ENCODE peak calls at places on chromosome 16, in four cellular contexts. T is globus pallidus; P is CD4-positive, CD25-positive, alpha-beta regulatory T cell; F is kidney epithelial cell. M is an unnamed sample.

GRCh38 chr16:22284637-22285515 is 12.3 kb upstream of the POLR3E start:
- DNase-seq in T (no peak), P (no peak), F (no peak), M (no peak)

GRCh38 chr16:82082543-82083244 is 47.6 kb downstream of the HSD17B2 start:
- DNase-seq in T (no peak), P (no peak), F (peak), M (no peak)

GRCh38 chr16:16000685-16001084 is 51.3 kb downstream of the ABCC1 start:
- DNase-seq in T (no peak), P (no peak), F (no peak), M (no peak)

GRCh38 chr16:83215417-83216001 is 588.7 kb downstream of the CDH13 start:
- DNase-seq in T (no peak), P (no peak), F (no peak), M (no peak)

GRCh38 chr16:9012848-9013507 is 49.3 kb upstream of the USP7 start:
- DNase-seq in T (no peak), P (no peak), F (no peak), M (no peak)

GRCh38 chr16:27973678-27974077 is 89.8 kb downstream of the GSG1L start:
- DNase-seq in T (no peak), P (no peak), F (no peak), M (no peak)

GRCh38 chr16:57132470-57132869 is 40.1 kb downstream of the CPNE2 start:
- DNase-seq in T (no peak), P (no peak), F (no peak), M (no peak)

GRCh38 chr16:50315346-50315997 is 49.1 kb downstream of the ADCY7 start:
- DNase-seq in T (no peak), P (no peak), F (no peak), M (peak)

GRCh38 chr16:85028638-85029412 is 1.2 kb downstream of the KIAA0513 start:
- DNase-seq in T (no peak), P (peak), F (no peak), M (no peak)

GRCh38 chr16:50495673-50496072 is 52.5 kb upstream of the NKD1 start:
- DNase-seq in T (no peak), P (no peak), F (no peak), M (no peak)

GRCh38 chr16:70656712-70657263 is 10.4 kb downstream of the IL34 start:
- DNase-seq in T (no peak), P (no peak), F (no peak), M (no peak)

GRCh38 chr16:68548947-68549346 is 9.9 kb downstream of the ZFP90 start:
- DNase-seq in T (no peak), P (peak), F (no peak), M (no peak)

GRCh38 chr16:11202260-11203091 is 53.5 kb downstream of the SOCS1 start:
- DNase-seq in T (no peak), P (no peak), F (no peak), M (no peak)

M was measured in suprapubic skin.